ENCODE peak calls at places on chromosomes 5 and 9, in ten cellular contexts. One of them, this sample, is unnamed.

GRCh38 chr9:69206047-69206446 is 32.0 kb downstream of the TJP2 start:
- DNase-seq in bronchial epithelial cell: no peak
- DNase-seq in epithelial cell of esophagus: no peak
- DNase-seq in uterus: no peak
- DNase-seq in foreskin fibroblast: no peak
- DNase-seq in body of pancreas: no peak
- DNase-seq in OCI-LY7: no peak
- DNase-seq in right lobe of liver: no peak
- DNase-seq in SK-N-SH: no peak
- DNase-seq in fibroblast of pulmonary artery: no peak
- DNase-seq in this sample: no peak

GRCh38 chr5:96922452-96923244 is 13.2 kb upstream of the LNPEP start:
- DNase-seq in bronchial epithelial cell: no peak
- DNase-seq in epithelial cell of esophagus: no peak
- DNase-seq in uterus: no peak
- DNase-seq in foreskin fibroblast: no peak
- DNase-seq in body of pancreas: no peak
- DNase-seq in OCI-LY7: peak
- DNase-seq in right lobe of liver: no peak
- DNase-seq in SK-N-SH: no peak
- DNase-seq in fibroblast of pulmonary artery: no peak
- DNase-seq in this sample: no peak

GRCh38 chr9:89044881-89045280 is 53.6 kb downstream of the S1PR3 start:
- DNase-seq in bronchial epithelial cell: no peak
- DNase-seq in epithelial cell of esophagus: no peak
- DNase-seq in uterus: no peak
- DNase-seq in foreskin fibroblast: no peak
- DNase-seq in body of pancreas: no peak
- DNase-seq in OCI-LY7: no peak
- DNase-seq in right lobe of liver: no peak
- DNase-seq in SK-N-SH: no peak
- DNase-seq in fibroblast of pulmonary artery: no peak
- DNase-seq in this sample: no peak

GRCh38 chr9:79057576-79057975 is 514.2 kb upstream of the TLE4 start:
- DNase-seq in bronchial epithelial cell: no peak
- DNase-seq in epithelial cell of esophagus: no peak
- DNase-seq in uterus: no peak
- DNase-seq in foreskin fibroblast: peak
- DNase-seq in body of pancreas: no peak
- DNase-seq in OCI-LY7: no peak
- DNase-seq in right lobe of liver: no peak
- DNase-seq in SK-N-SH: no peak
- DNase-seq in fibroblast of pulmonary artery: peak
- DNase-seq in this sample: peak

GRCh38 chr9:129131300-129132145 is 20.3 kb downstream of the PTPA start:
- DNase-seq in bronchial epithelial cell: peak
- DNase-seq in epithelial cell of esophagus: peak
- DNase-seq in uterus: peak
- DNase-seq in foreskin fibroblast: peak
- DNase-seq in body of pancreas: peak
- DNase-seq in OCI-LY7: peak
- DNase-seq in right lobe of liver: peak
- DNase-seq in SK-N-SH: peak
- DNase-seq in fibroblast of pulmonary artery: peak
- DNase-seq in this sample: peak

GRCh38 chr5:99334936-99335335 is 406.1 kb upstream of the CHD1 start:
- DNase-seq in bronchial epithelial cell: no peak
- DNase-seq in epithelial cell of esophagus: no peak
- DNase-seq in uterus: no peak
- DNase-seq in foreskin fibroblast: no peak
- DNase-seq in body of pancreas: no peak
- DNase-seq in OCI-LY7: no peak
- DNase-seq in right lobe of liver: no peak
- DNase-seq in SK-N-SH: no peak
- DNase-seq in fibroblast of pulmonary artery: no peak
- DNase-seq in this sample: no peak

GRCh38 chr9:37004424-37004935 is 29.6 kb downstream of the PAX5 start:
- DNase-seq in bronchial epithelial cell: no peak
- DNase-seq in epithelial cell of esophagus: no peak
- DNase-seq in uterus: no peak
- DNase-seq in foreskin fibroblast: no peak
- DNase-seq in body of pancreas: no peak
- DNase-seq in OCI-LY7: peak
- DNase-seq in right lobe of liver: no peak
- DNase-seq in SK-N-SH: no peak
- DNase-seq in fibroblast of pulmonary artery: no peak
- DNase-seq in this sample: no peak

GRCh38 chr9:108687360-108687981 is 168.3 kb downstream of the ACTL7B start:
- DNase-seq in bronchial epithelial cell: peak
- DNase-seq in epithelial cell of esophagus: peak
- DNase-seq in uterus: no peak
- DNase-seq in foreskin fibroblast: no peak
- DNase-seq in body of pancreas: peak
- DNase-seq in OCI-LY7: no peak
- DNase-seq in right lobe of liver: no peak
- DNase-seq in SK-N-SH: no peak
- DNase-seq in fibroblast of pulmonary artery: peak
- DNase-seq in this sample: peak

GRCh38 chr9:110076894-110077725 is 130.8 kb downstream of the C9orf152 start:
- DNase-seq in bronchial epithelial cell: peak
- DNase-seq in epithelial cell of esophagus: peak
- DNase-seq in uterus: no peak
- DNase-seq in foreskin fibroblast: peak
- DNase-seq in body of pancreas: no peak
- DNase-seq in OCI-LY7: no peak
- DNase-seq in right lobe of liver: no peak
- DNase-seq in SK-N-SH: no peak
- DNase-seq in fibroblast of pulmonary artery: peak
- DNase-seq in this sample: peak

GRCh38 chr9:73143606-73144328 is 7.9 kb upstream of the ANXA1 start:
- DNase-seq in bronchial epithelial cell: peak
- DNase-seq in epithelial cell of esophagus: peak
- DNase-seq in uterus: no peak
- DNase-seq in foreskin fibroblast: peak
- DNase-seq in body of pancreas: no peak
- DNase-seq in OCI-LY7: no peak
- DNase-seq in right lobe of liver: no peak
- DNase-seq in SK-N-SH: no peak
- DNase-seq in fibroblast of pulmonary artery: peak
- DNase-seq in this sample: peak

GRCh38 chr5:74212336-74212735 is 428.2 kb downstream of the ENC1 start:
- DNase-seq in bronchial epithelial cell: peak
- DNase-seq in epithelial cell of esophagus: peak
- DNase-seq in uterus: no peak
- DNase-seq in foreskin fibroblast: no peak
- DNase-seq in body of pancreas: peak
- DNase-seq in OCI-LY7: peak
- DNase-seq in right lobe of liver: no peak
- DNase-seq in SK-N-SH: no peak
- DNase-seq in fibroblast of pulmonary artery: peak
- DNase-seq in this sample: no peak

GRCh38 chr5:113036321-113036720 is 59.7 kb downstream of the DCP2 start:
- DNase-seq in bronchial epithelial cell: no peak
- DNase-seq in epithelial cell of esophagus: no peak
- DNase-seq in uterus: no peak
- DNase-seq in foreskin fibroblast: no peak
- DNase-seq in body of pancreas: no peak
- DNase-seq in OCI-LY7: no peak
- DNase-seq in right lobe of liver: no peak
- DNase-seq in SK-N-SH: no peak
- DNase-seq in fibroblast of pulmonary artery: no peak
- DNase-seq in this sample: no peak

GRCh38 chr9:128026255-128027165 is 40.6 kb downstream of the NAIF1 start:
- DNase-seq in bronchial epithelial cell: no peak
- DNase-seq in epithelial cell of esophagus: no peak
- DNase-seq in uterus: no peak
- DNase-seq in foreskin fibroblast: no peak
- DNase-seq in body of pancreas: peak
- DNase-seq in OCI-LY7: peak
- DNase-seq in right lobe of liver: no peak
- DNase-seq in SK-N-SH: peak
- DNase-seq in fibroblast of pulmonary artery: peak
- DNase-seq in this sample: no peak

GRCh38 chr9:114224247-114224610 is 68.9 kb downstream of the COL27A1 start:
- DNase-seq in bronchial epithelial cell: peak
- DNase-seq in epithelial cell of esophagus: peak
- DNase-seq in uterus: no peak
- DNase-seq in foreskin fibroblast: peak
- DNase-seq in body of pancreas: no peak
- DNase-seq in OCI-LY7: no peak
- DNase-seq in right lobe of liver: no peak
- DNase-seq in SK-N-SH: no peak
- DNase-seq in fibroblast of pulmonary artery: peak
- DNase-seq in this sample: peak

GRCh38 chr5:52840286-52841050 is 52.8 kb downstream of the ITGA1 start:
- DNase-seq in bronchial epithelial cell: no peak
- DNase-seq in epithelial cell of esophagus: no peak
- DNase-seq in uterus: peak
- DNase-seq in foreskin fibroblast: no peak
- DNase-seq in body of pancreas: no peak
- DNase-seq in OCI-LY7: no peak
- DNase-seq in right lobe of liver: no peak
- DNase-seq in SK-N-SH: peak
- DNase-seq in fibroblast of pulmonary artery: peak
- DNase-seq in this sample: peak

GRCh38 chr5:52841114-52841513 is 53.4 kb downstream of the ITGA1 start:
- DNase-seq in bronchial epithelial cell: no peak
- DNase-seq in epithelial cell of esophagus: no peak
- DNase-seq in uterus: no peak
- DNase-seq in foreskin fibroblast: no peak
- DNase-seq in body of pancreas: no peak
- DNase-seq in OCI-LY7: no peak
- DNase-seq in right lobe of liver: no peak
- DNase-seq in SK-N-SH: no peak
- DNase-seq in fibroblast of pulmonary artery: no peak
- DNase-seq in this sample: peak

GRCh38 chr5:52846443-52846842 is 58.7 kb downstream of the ITGA1 start:
- DNase-seq in bronchial epithelial cell: no peak
- DNase-seq in epithelial cell of esophagus: no peak
- DNase-seq in uterus: no peak
- DNase-seq in foreskin fibroblast: no peak
- DNase-seq in body of pancreas: no peak
- DNase-seq in OCI-LY7: no peak
- DNase-seq in right lobe of liver: no peak
- DNase-seq in SK-N-SH: no peak
- DNase-seq in fibroblast of pulmonary artery: peak
- DNase-seq in this sample: no peak

GRCh38 chr5:52842111-52842510 is 54.4 kb downstream of the ITGA1 start:
- DNase-seq in bronchial epithelial cell: no peak
- DNase-seq in epithelial cell of esophagus: no peak
- DNase-seq in uterus: no peak
- DNase-seq in foreskin fibroblast: no peak
- DNase-seq in body of pancreas: no peak
- DNase-seq in OCI-LY7: no peak
- DNase-seq in right lobe of liver: no peak
- DNase-seq in SK-N-SH: no peak
- DNase-seq in fibroblast of pulmonary artery: no peak
- DNase-seq in this sample: no peak

GRCh38 chr5:52844885-52845284 is 57.2 kb downstream of the ITGA1 start:
- DNase-seq in bronchial epithelial cell: no peak
- DNase-seq in epithelial cell of esophagus: no peak
- DNase-seq in uterus: no peak
- DNase-seq in foreskin fibroblast: no peak
- DNase-seq in body of pancreas: no peak
- DNase-seq in OCI-LY7: no peak
- DNase-seq in right lobe of liver: no peak
- DNase-seq in SK-N-SH: no peak
- DNase-seq in fibroblast of pulmonary artery: peak
- DNase-seq in this sample: peak
- H3K4me3 ChIP-seq in bronchial epithelial cell: no peak
- H3K4me3 ChIP-seq in epithelial cell of esophagus: no peak
- H3K4me3 ChIP-seq in uterus: no peak
- H3K4me3 ChIP-seq in foreskin fibroblast: no peak
- H3K4me3 ChIP-seq in body of pancreas: no peak
- H3K4me3 ChIP-seq in OCI-LY7: no peak
- H3K4me3 ChIP-seq in right lobe of liver: no peak
- H3K4me3 ChIP-seq in SK-N-SH: no peak
- H3K4me3 ChIP-seq in fibroblast of pulmonary artery: no peak
- H3K4me3 ChIP-seq in this sample: no peak

DNA sequence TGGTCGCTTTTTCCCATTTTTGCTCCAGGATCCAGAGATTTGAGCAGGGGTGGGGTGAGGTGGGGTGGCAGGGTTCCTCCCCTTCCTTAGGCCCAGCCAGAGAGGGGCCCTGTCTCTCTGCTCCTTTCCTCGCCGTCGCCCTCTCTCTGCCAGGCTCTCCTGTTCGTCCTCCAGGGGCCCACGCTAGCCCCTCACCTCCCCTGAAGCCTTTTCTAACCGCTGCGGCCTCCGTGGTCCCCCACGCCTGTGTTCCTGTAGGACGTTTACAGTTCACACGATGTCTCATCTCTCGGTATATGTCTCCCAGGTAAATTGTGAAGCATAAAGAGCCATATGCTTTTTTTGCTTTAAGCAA is 49.9 kb upstream of the ZNF366 start:
- DNase-seq in bronchial epithelial cell: no peak
- DNase-seq in epithelial cell of esophagus: no peak
- DNase-seq in uterus: no peak
- DNase-seq in foreskin fibroblast: no peak
- DNase-seq in body of pancreas: no peak
- DNase-seq in OCI-LY7: no peak
- DNase-seq in right lobe of liver: no peak
- DNase-seq in SK-N-SH: no peak
- DNase-seq in fibroblast of pulmonary artery: no peak
- DNase-seq in this sample: no peak
- TF ChIP-seq CTCF in bronchial epithelial cell: no peak
- TF ChIP-seq CTCF in epithelial cell of esophagus: no peak
- TF ChIP-seq CTCF in uterus: no peak
- TF ChIP-seq CTCF in foreskin fibroblast: no peak
- TF ChIP-seq CTCF in body of pancreas: no peak
- TF ChIP-seq CTCF in OCI-LY7: no peak
- TF ChIP-seq CTCF in right lobe of liver: no peak
- TF ChIP-seq CTCF in SK-N-SH: no peak
- TF ChIP-seq CTCF in fibroblast of pulmonary artery: no peak
- TF ChIP-seq CTCF in this sample: no peak

GRCh38 chr9:112002847-112003457 is 106.3 kb downstream of the UGCG start:
- DNase-seq in bronchial epithelial cell: no peak
- DNase-seq in epithelial cell of esophagus: no peak
- DNase-seq in uterus: no peak
- DNase-seq in foreskin fibroblast: no peak
- DNase-seq in body of pancreas: no peak
- DNase-seq in OCI-LY7: no peak
- DNase-seq in right lobe of liver: no peak
- DNase-seq in SK-N-SH: no peak
- DNase-seq in fibroblast of pulmonary artery: no peak
- DNase-seq in this sample: peak
- H3K4me3 ChIP-seq in bronchial epithelial cell: no peak
- H3K4me3 ChIP-seq in epithelial cell of esophagus: no peak
- H3K4me3 ChIP-seq in uterus: no peak
- H3K4me3 ChIP-seq in foreskin fibroblast: no peak
- H3K4me3 ChIP-seq in body of pancreas: no peak
- H3K4me3 ChIP-seq in OCI-LY7: no peak
- H3K4me3 ChIP-seq in right lobe of liver: no peak
- H3K4me3 ChIP-seq in SK-N-SH: no peak
- H3K4me3 ChIP-seq in fibroblast of pulmonary artery: no peak
- H3K4me3 ChIP-seq in this sample: no peak

DNA sequence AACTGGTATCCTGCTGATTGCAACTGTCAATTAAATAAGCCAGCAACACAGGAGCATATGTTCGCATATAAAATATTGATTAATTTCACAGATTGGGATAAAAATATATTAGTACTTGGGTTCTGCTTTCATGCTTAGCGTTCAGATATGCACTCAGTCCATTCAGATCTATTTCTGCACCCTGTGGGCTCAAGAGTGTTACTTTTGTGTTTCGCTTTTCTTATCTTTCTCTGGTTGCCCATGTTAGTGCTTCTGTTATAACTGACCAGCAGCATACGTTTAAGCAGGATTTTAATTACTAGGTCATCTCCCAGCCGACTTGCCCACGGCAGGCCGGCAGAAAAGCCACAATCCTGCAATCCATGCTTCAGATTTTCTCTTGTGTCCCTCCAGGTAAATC is 289.1 kb downstream of the EBF1 start:
- DNase-seq in bronchial epithelial cell: no peak
- DNase-seq in epithelial cell of esophagus: no peak
- DNase-seq in uterus: no peak
- DNase-seq in foreskin fibroblast: no peak
- DNase-seq in body of pancreas: no peak
- DNase-seq in OCI-LY7: no peak
- DNase-seq in right lobe of liver: no peak
- DNase-seq in SK-N-SH: peak
- DNase-seq in fibroblast of pulmonary artery: no peak
- DNase-seq in this sample: no peak
- TF ChIP-seq CTCF in bronchial epithelial cell: no peak
- TF ChIP-seq CTCF in epithelial cell of esophagus: no peak
- TF ChIP-seq CTCF in uterus: no peak
- TF ChIP-seq CTCF in foreskin fibroblast: no peak
- TF ChIP-seq CTCF in body of pancreas: no peak
- TF ChIP-seq CTCF in OCI-LY7: no peak
- TF ChIP-seq CTCF in right lobe of liver: no peak
- TF ChIP-seq CTCF in SK-N-SH: no peak
- TF ChIP-seq CTCF in fibroblast of pulmonary artery: no peak
- TF ChIP-seq CTCF in this sample: no peak

This sample was measured in astrocyte of the spinal cord.